ENCODE peak calls at places on chromosome 5, in eight cellular contexts. T is ELR; B is endothelial cell; O is ELF-1; Y is natural killer cell; D is activated naive CD4-positive, alpha-beta T cell treated with anti-CD3 and anti-CD28 coated beads for 36 hours; J is GM13977; V is heart right ventricle. H is an unnamed sample.

GRCh38 chr5:160507181-160507811 is 85.6 kb downstream of the PTTG1 start:
- DNase-seq in T (peak), B (no peak), O (no peak), Y (no peak), D (peak), J (no peak), V (no peak), H (no peak)

GRCh38 chr5:135140805-135141204 is 106.8 kb upstream of the PITX1 start:
- DNase-seq in T (peak), B (no peak), O (no peak), Y (no peak), D (no peak), J (no peak), V (peak), H (no peak)

GRCh38 chr5:38734353-38734752 is 111.5 kb upstream of the OSMR start:
- DNase-seq in T (no peak), B (no peak), O (peak), Y (no peak), D (no peak), J (no peak), V (no peak), H (no peak)

GRCh38 chr5:179192185-179192890 is 132.2 kb downstream of the ZNF354C start:
- DNase-seq in T (no peak), B (no peak), O (no peak), Y (no peak), D (no peak), J (no peak), V (no peak), H (no peak)

GRCh38 chr5:170151105-170151831 is 45.6 kb downstream of the FOXI1 start:
- DNase-seq in T (peak), B (no peak), O (peak), Y (no peak), D (no peak), J (peak), V (peak), H (no peak)

GRCh38 chr5:68378204-68378830 is 162.8 kb downstream of the PIK3R1 start:
- DNase-seq in T (no peak), B (no peak), O (peak), Y (no peak), D (no peak), J (no peak), V (no peak), H (no peak)

GRCh38 chr5:113520429-113520828 is 6.9 kb downstream of the YTHDC2 start:
- DNase-seq in T (peak), B (no peak), O (no peak), Y (no peak), D (peak), J (peak), V (no peak), H (no peak)

GRCh38 chr5:138610468-138611294 is 35.5 kb upstream of the HSPA9 start:
- DNase-seq in T (no peak), B (peak), O (peak), Y (no peak), D (no peak), J (no peak), V (no peak), H (no peak)

GRCh38 chr5:45179686-45180085 is 370.9 kb downstream of the MRPS30 start:
- DNase-seq in T (no peak), B (no peak), O (no peak), Y (no peak), D (no peak), J (no peak), V (no peak), H (no peak)

GRCh38 chr5:170892201-170892600 is 30.4 kb downstream of the RANBP17 start:
- DNase-seq in T (peak), B (no peak), O (no peak), Y (no peak), D (no peak), J (no peak), V (no peak), H (no peak)

GRCh38 chr5:14003513-14003912 is 59.0 kb upstream of the DNAH5 start:
- DNase-seq in T (no peak), B (no peak), O (no peak), Y (no peak), D (no peak), J (no peak), V (no peak), H (no peak)

GRCh38 chr5:7169240-7169878 is 226.6 kb upstream of the ADCY2 start:
- DNase-seq in T (no peak), B (no peak), O (no peak), Y (no peak), D (no peak), J (no peak), V (no peak), H (no peak)

GRCh38 chr5:6457592-6457991 is 8.9 kb downstream of the UBE2QL1 start:
- DNase-seq in T (no peak), B (no peak), O (no peak), Y (no peak), D (no peak), J (no peak), V (no peak), H (no peak)

GRCh38 chr5:157165668-157166067 is 396 bp downstream of the GARIN3 start:
- DNase-seq in T (no peak), B (no peak), O (no peak), Y (no peak), D (no peak), J (no peak), V (no peak), H (no peak)

GRCh38 chr5:113378960-113379541 is 55.7 kb downstream of the TSSK1B start:
- DNase-seq in T (peak), B (peak), O (peak), Y (peak), D (peak), J (peak), V (no peak), H (no peak)

GRCh38 chr5:107542428-107542827 is 128.3 kb downstream of the EFNA5 start:
- DNase-seq in T (peak), B (no peak), O (no peak), Y (no peak), D (no peak), J (no peak), V (peak), H (no peak)

GRCh38 chr5:97838214-97838613 is 655.2 kb upstream of the RIOK2 start:
- DNase-seq in T (peak), B (no peak), O (no peak), Y (no peak), D (no peak), J (peak), V (no peak), H (no peak)

GRCh38 chr5:6583049-6583880 is 49.6 kb downstream of the NSUN2 start:
- DNase-seq in T (no peak), B (peak), O (no peak), Y (no peak), D (peak), J (peak), V (peak), H (peak)

GRCh38 chr5:5678909-5679308 is 256.4 kb downstream of the ICE1 start:
- DNase-seq in T (no peak), B (no peak), O (peak), Y (no peak), D (no peak), J (no peak), V (peak), H (no peak)

GRCh38 chr5:28408186-28408585 is 1369.8 kb upstream of the CDH9 start:
- DNase-seq in T (peak), B (no peak), O (no peak), Y (no peak), D (no peak), J (no peak), V (no peak), H (no peak)

GRCh38 chr5:180470361-180470760 is 23.8 kb upstream of the CNOT6 start:
- DNase-seq in T (no peak), B (no peak), O (no peak), Y (no peak), D (no peak), J (no peak), V (no peak), H (no peak)